ENCODE peak calls at places on chromosomes 5 and 9, in seven cellular contexts. B is T-helper 1 cell, L is T-helper 2 cell, Y is HTR-8/SVneo, M is EH, S is AG04450, Z is uterus. G is an unnamed sample.

GRCh38 chr9:114263853-114264510 is 58.9 kb upstream of the ORM1 start:
- DNase-seq in Z (no peak), B (no peak), Y (no peak), L (no peak), M (peak), S (no peak), G (no peak)

GRCh38 chr5:140219068-140219971 is 44.3 kb downstream of the CYSTM1 start:
- DNase-seq in Z (no peak), B (no peak), M (no peak), Y (no peak), L (no peak), S (no peak), G (no peak)

GRCh38 chr5:95862636-95863382 is 40.3 kb upstream of the GLRX start:
- DNase-seq in Y (no peak), Z (no peak), S (no peak), B (no peak), M (peak), L (no peak), G (no peak)

GRCh38 chr9:127955294-127956015 is 17.8 kb upstream of the DPM2 start:
- DNase-seq in S (no peak), Y (no peak), L (peak), Z (no peak), M (peak), B (peak), G (peak)

GRCh38 chr5:33049845-33050244 is 338.7 kb downstream of the NPR3 start:
- DNase-seq in L (no peak), M (peak), B (no peak), Y (peak), S (no peak), Z (no peak), G (no peak)

GRCh38 chr5:143065185-143065584 is 295.0 kb downstream of the ARHGAP26 start:
- DNase-seq in L (no peak), B (no peak), S (peak), Z (no peak), Y (no peak), M (no peak), G (no peak)

GRCh38 chr5:163807781-163808180 is 302.4 kb downstream of the MAT2B start:
- DNase-seq in M (peak), B (no peak), S (peak), L (no peak), Y (no peak), Z (no peak), G (no peak)

GRCh38 chr9:118215544-118215943 is 511.3 kb downstream of the TLR4 start:
- DNase-seq in L (no peak), B (no peak), M (no peak), S (no peak), Y (no peak), Z (no peak), G (no peak)

GRCh38 chr9:137907776-137908175 is 30.2 kb downstream of the CACNA1B start:
- DNase-seq in Y (no peak), S (no peak), Z (no peak), B (no peak), L (no peak), M (no peak), G (no peak)

GRCh38 chr9:86282979-86283535 is 719 bp upstream of the ISCA1 start:
- DNase-seq in L (no peak), Y (no peak), M (peak), S (peak), Z (no peak), B (no peak), G (no peak)

GRCh38 chr9:69027355-69028097 is 8.0 kb upstream of the FXN start:
- DNase-seq in Z (no peak), M (peak), L (no peak), S (no peak), Y (peak), B (peak), G (peak)

GRCh38 chr5:59066367-59067163 is 483.7 kb downstream of the RAB3C start:
- DNase-seq in M (peak), Y (no peak), S (no peak), Z (no peak), B (no peak), L (no peak), G (no peak)

G was measured in T-helper 22 cell.